ENCODE peak calls at places on chromosomes 13 and 19, in ten cellular contexts. V is AG04450; E is EH; I is activated naive CD8-positive, alpha-beta T cell treated with anti-CD3 and anti-CD28 coated beads for 36 hours; M is T-helper 2 cell; B is GM03348; U is left ventricle myocardium superior; L is foreskin melanocyte; J is stimulated activated CD4-positive, alpha-beta T cell treated with anti-CD3 and anti-CD28 coated beads, Interleukin-1b, Interleukin-23, amount 100 ng/mL, for 1 hour; G is transverse colon. X is an unnamed sample.

GRCh38 chr19:47414469-47414868 is 4.9 kb downstream of the MEIS3 start:
- DNase-seq in L (no peak), V (no peak), E (no peak), B (no peak), M (no peak), J (no peak), I (no peak), G (no peak), U (no peak), X (peak; percentile 37)

GRCh38 chr19:30371960-30372824 is at the start of gene ZNF536:
- DNase-seq in J (no peak), M (no peak), G (no peak), U (no peak), B (no peak), V (no peak), L (no peak), I (no peak), E (no peak), X (no peak)

GRCh38 chr13:33134213-33134612 is 118.0 kb downstream of the KL start:
- DNase-seq in V (no peak), I (no peak), M (no peak), E (no peak), U (no peak), L (no peak), J (no peak), G (no peak), B (no peak), X (no peak)

GRCh38 chr13:98909016-98909415 is 68.8 kb downstream of the DOCK9 start:
- DNase-seq in G (no peak), J (no peak), U (no peak), E (no peak), M (no peak), V (no peak), B (no peak), L (peak; percentile 19), I (no peak), X (no peak)

GRCh38 chr19:632228-633067 is 889 bp downstream of the POLRMT start:
- DNase-seq in G (peak; percentile 78), I (peak; percentile 66), M (no peak), J (no peak), V (no peak), U (no peak), E (peak; percentile 78), L (no peak), B (peak; percentile 79), X (peak; percentile 54)

GRCh38 chr19:33064117-33064777 is 441 bp downstream of the RHPN2 start:
- DNase-seq in M (no peak), B (peak; percentile 30), U (peak; percentile 39), L (no peak), E (peak; percentile 31), I (peak; percentile 38), J (no peak), G (peak; percentile 64), V (no peak), X (no peak)

GRCh38 chr13:29908411-29908810 is 58.0 kb upstream of the UBL3 start:
- DNase-seq in I (no peak), E (peak; percentile 83), L (peak; percentile 71), M (no peak), U (peak; percentile 69), G (no peak), B (peak; percentile 84), V (no peak), J (no peak), X (no peak)

GRCh38 chr19:2249010-2249866 is at the start of gene AMH:
- DNase-seq in U (peak; percentile 26), V (no peak), I (no peak), M (no peak), L (no peak), B (no peak), J (no peak), G (no peak), E (no peak), X (no peak)

GRCh38 chr19:56839665-56840451 is 668 bp downstream of the PEG3 start:
- DNase-seq in M (no peak), I (peak; percentile 23), V (no peak), B (no peak), J (no peak), G (peak; percentile 78), E (no peak), U (peak; percentile 95), L (no peak), X (peak; percentile 43)

GRCh38 chr13:93714171-93714570 is 487.6 kb downstream of the GPC6 start:
- DNase-seq in E (peak; percentile 33), B (no peak), G (no peak), J (no peak), I (no peak), U (no peak), V (no peak), L (no peak), M (no peak), X (no peak)

GRCh38 chr19:48571378-48572162 is 19.6 kb downstream of the SULT2B1 start:
- DNase-seq in E (no peak), J (no peak), V (no peak), G (no peak), M (no peak), I (no peak), L (no peak), B (no peak), U (no peak), X (no peak)

GRCh38 chr13:27339299-27339698 is 68.7 kb downstream of the RASL11A start:
- DNase-seq in J (no peak), L (peak; percentile 18), I (peak; percentile 33), U (no peak), G (peak; percentile 44), V (no peak), M (peak; percentile 4), B (peak; percentile 48), E (peak; percentile 53), X (peak; percentile 75)

GRCh38 chr13:95643814-95644598 is 500 bp downstream of the DZIP1 start:
- DNase-seq in V (no peak), J (no peak), B (peak; percentile 65), I (peak; percentile 23), E (peak; percentile 57), G (no peak), L (peak; percentile 48), M (no peak), U (peak; percentile 37), X (no peak)